ENCODE peak calls at places on chromosomes 16 and 17, in seven cellular contexts. P is mesendoderm, A is kidney, J is transverse colon, W is thoracic aorta, Q is heart left ventricle, G is uterus. X is an unnamed sample. For H3K4me1 and H3K36me3, the result is how much of the 10 kb centered on the place peaks cover.

GRCh38 chr17:8125196-8125946 is 1.5 kb upstream of the HES7 start:
- DNase-seq in P (peak), W (peak), J (peak), A (peak), Q (peak), G (peak), X (no peak)

GRCh38 chr16:70715113-70715711 is 29.4 kb upstream of the MTSS2 start:
- DNase-seq in J (peak), W (peak), P (peak), G (peak), A (peak), Q (peak), X (no peak)

GRCh38 chr17:8889458-8890210 is 22.2 kb upstream of the PIK3R6 start:
- DNase-seq in Q (peak), J (no peak), W (no peak), G (no peak), A (no peak), P (no peak), X (no peak)

GRCh38 chr17:57442401-57442823 is 186.1 kb downstream of the MSI2 start:
- DNase-seq in W (no peak), J (no peak), A (no peak), G (no peak), P (no peak), Q (no peak), X (no peak)

GRCh38 chr17:75442168-75443103 is 14.0 kb upstream of the TMEM94 start:
- DNase-seq in J (no peak), A (no peak), Q (peak), W (no peak), G (no peak), P (no peak), X (no peak)

GRCh38 chr17:14301761-14302401 is 1.0 kb downstream of the HS3ST3B1 start:
- DNase-seq in G (no peak), J (peak), P (no peak), A (peak), W (no peak), Q (peak), X (peak)

GRCh38 chr17:8940866-8941471 is 24.5 kb downstream of the PIK3R5 start:
- DNase-seq in A (no peak), W (no peak), Q (no peak), J (no peak), G (no peak), P (no peak), X (no peak)

GRCh38 chr16:25693621-25694020 is 1.9 kb downstream of the HS3ST4 start:
- DNase-seq in A (no peak), G (no peak), Q (no peak), J (no peak), W (no peak), P (no peak), X (no peak)

GRCh38 chr16:75060708-75061107 is 55.9 kb downstream of the LDHD start:
- DNase-seq in G (no peak), P (no peak), Q (no peak), A (no peak), W (no peak), J (no peak), X (no peak)

GRCh38 chr16:75059411-75059810 is 57.2 kb downstream of the LDHD start:
- DNase-seq in P (no peak), A (no peak), J (no peak), W (no peak), G (no peak), Q (no peak), X (no peak)

GRCh38 chr16:75061677-75062076 is 54.9 kb downstream of the LDHD start:
- DNase-seq in W (no peak), A (no peak), G (peak), J (no peak), P (no peak), Q (no peak), X (no peak)

GRCh38 chr16:75062135-75062943 is 54.2 kb downstream of the LDHD start:
- DNase-seq in A (peak), W (no peak), P (no peak), Q (peak), J (no peak), G (no peak), X (no peak)

DNA sequence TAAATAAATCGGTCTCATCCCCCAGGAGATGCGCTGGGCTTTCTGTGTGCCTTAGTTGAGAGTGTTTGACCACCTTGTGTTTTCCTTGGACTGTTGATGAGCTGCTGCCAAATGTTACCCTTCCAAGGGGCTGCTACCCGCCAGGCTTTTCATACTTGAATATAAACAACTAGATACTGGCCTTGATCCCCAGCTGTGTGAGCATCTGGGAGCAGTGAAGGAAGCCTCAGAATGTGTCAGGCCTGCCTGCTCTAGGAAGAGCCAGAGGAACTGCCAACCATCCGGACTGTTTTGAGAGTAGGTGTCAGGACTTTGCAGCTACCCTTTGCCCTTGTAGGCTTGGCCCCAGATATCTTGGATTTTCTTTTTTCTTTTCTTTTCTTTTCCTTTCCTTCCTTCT is 57.8 kb downstream of the LDHD start:
- DNase-seq in Q (no peak), W (no peak), J (no peak), A (no peak), P (peak), G (no peak), X (no peak)
- H3K4me1 ChIP-seq in Q (under half), W (under half), J (under half), A (under half), P (under half), G (under half), X (under half)

GRCh38 chr16:89365044-89365467 is 125.3 kb downstream of the ANKRD11 start:
- DNase-seq in W (no peak), J (no peak), G (no peak), A (no peak), Q (no peak), P (no peak), X (no peak)
- H3K27ac ChIP-seq in W (no peak), J (no peak), G (no peak), A (no peak), Q (no peak), P (no peak), X (peak)

GRCh38 chr16:86532526-86532815 is 22.1 kb downstream of the FOXF1 start:
- DNase-seq in A (peak), P (no peak), J (no peak), G (no peak), W (no peak), Q (no peak), X (no peak)
- H3K36me3 ChIP-seq in A (under half), P (under half), J (under half), G (under half), W (under half), Q (under half), X (under half)

GRCh38 chr17:29612404-29613370 is 10.0 kb downstream of the CORO6 start:
- DNase-seq in W (no peak), P (no peak), G (no peak), A (peak), J (no peak), Q (no peak), X (peak)
- H3K4me1 ChIP-seq in W (under half), P (under half), G (under half), A (under half), J (under half), Q (under half), X (under half)

DNA sequence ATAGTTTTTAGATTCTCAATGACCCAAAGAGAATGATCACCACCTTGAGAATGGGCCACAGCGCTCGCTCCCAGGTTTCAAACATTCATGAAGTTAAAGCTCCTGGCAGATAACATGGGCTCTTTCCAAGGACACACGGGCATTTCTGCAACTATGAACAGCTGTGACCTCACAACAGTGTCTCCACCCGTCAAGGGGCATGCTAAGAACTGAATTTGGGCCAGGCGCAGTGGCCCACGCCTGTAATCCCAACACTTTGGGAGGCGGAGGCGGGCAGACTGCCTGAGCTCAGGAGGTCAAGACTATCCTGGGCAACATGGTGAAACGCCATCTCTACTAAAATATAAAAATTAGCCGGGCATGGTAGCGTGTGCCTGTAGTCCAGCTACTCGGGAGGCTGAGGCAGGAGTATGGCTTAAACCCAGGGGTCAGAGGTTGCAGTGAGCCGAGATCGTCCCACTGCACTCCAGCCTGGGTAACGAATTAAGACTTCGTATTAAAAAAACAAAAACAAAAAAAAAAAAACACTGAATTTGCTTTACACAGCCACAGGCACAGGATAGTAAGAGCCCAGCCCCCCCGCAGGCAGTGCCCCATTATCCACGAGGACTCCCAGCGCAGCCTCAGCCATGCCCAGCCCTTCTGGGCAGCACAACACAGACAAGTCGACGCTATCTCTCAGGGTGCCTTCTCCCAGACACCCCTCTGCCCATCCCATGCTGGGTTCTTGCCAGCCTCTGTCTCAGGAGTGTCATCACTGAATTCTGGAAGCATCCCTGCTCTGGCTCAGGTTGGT is 7.2 kb downstream of the USP7 start:
- DNase-seq in Q (no peak), P (no peak), G (peak), W (no peak), A (no peak), J (no peak), X (no peak)
- H3K27ac ChIP-seq in Q (no peak), P (no peak), G (no peak), W (no peak), A (no peak), J (peak), X (peak)

GRCh38 chr16:89460556-89460955 is 29.8 kb downstream of the ANKRD11 start:
- DNase-seq in J (no peak), G (no peak), Q (no peak), W (no peak), A (no peak), P (no peak), X (no peak)
- H3K36me3 ChIP-seq in J (under half), G (under half), Q (under half), W (under half), A (under half), P (under half), X (under half)

X was measured in left lung.